ENCODE peak calls at places on chromosomes 1 and 21, in seven cellular contexts. L, P, K, T, X, E and S are unnamed samples.

GRCh38 chr21:30257773-30258172 is 25.0 kb downstream of the KRTAP24-1 start:
- DNase-seq in L (peak; percentile 13), P (no peak), K (no peak), T (no peak), X (no peak), E (no peak), S (peak; percentile 76)

GRCh38 chr1:38344705-38345104 is 298.1 kb upstream of the POU3F1 start:
- DNase-seq in L (no peak), P (no peak), K (no peak), T (no peak), X (no peak), E (no peak), S (no peak)

GRCh38 chr21:16125274-16125673 is 395.5 kb downstream of the USP25 start:
- DNase-seq in L (no peak), P (no peak), K (no peak), T (no peak), X (no peak), E (no peak), S (peak; percentile 4)

GRCh38 chr1:48205547-48205946 is 17.0 kb upstream of the SLC5A9 start:
- DNase-seq in L (no peak), P (no peak), K (no peak), T (no peak), X (no peak), E (no peak), S (no peak)

GRCh38 chr1:168824418-168824817 is 95.4 kb upstream of the DPT start:
- DNase-seq in L (no peak), P (no peak), K (no peak), T (no peak), X (no peak), E (no peak), S (no peak)

GRCh38 chr21:25790122-25790951 is 55.6 kb downstream of the GABPA start:
- DNase-seq in L (peak; percentile 28), P (peak; percentile 41), K (no peak), T (no peak), X (no peak), E (no peak), S (peak; percentile 56)

GRCh38 chr1:92168657-92169056 is 49.1 kb upstream of the C1orf146 start:
- DNase-seq in L (no peak), P (peak; percentile 74), K (no peak), T (no peak), X (no peak), E (no peak), S (no peak)

GRCh38 chr1:21284206-21285137 is 5.8 kb downstream of the ECE1 start:
- DNase-seq in L (no peak), P (no peak), K (no peak), T (no peak), X (no peak), E (no peak), S (no peak)

GRCh38 chr1:9573723-9574122 is 15.0 kb upstream of the TMEM201 start:
- DNase-seq in L (peak; percentile 55), P (peak; percentile 25), K (no peak), T (no peak), X (no peak), E (no peak), S (peak; percentile 48)

GRCh38 chr21:35953570-35953969 is 106.8 kb downstream of the SETD4 start:
- DNase-seq in L (no peak), P (no peak), K (no peak), T (no peak), X (no peak), E (no peak), S (peak; percentile 35)

GRCh38 chr1:67648582-67649326 is 36.2 kb upstream of the GADD45A start:
- DNase-seq in L (no peak), P (no peak), K (no peak), T (no peak), X (no peak), E (no peak), S (no peak)

GRCh38 chr1:67653304-67653703 is 31.7 kb upstream of the GADD45A start:
- DNase-seq in L (no peak), P (no peak), K (no peak), T (no peak), X (no peak), E (no peak), S (no peak)

GRCh38 chr1:67652800-67653199 is 32.2 kb upstream of the GADD45A start:
- DNase-seq in L (no peak), P (peak; percentile 91), K (no peak), T (no peak), X (no peak), E (no peak), S (peak; percentile 80)

GRCh38 chr1:67650061-67650460 is 34.9 kb upstream of the GADD45A start:
- DNase-seq in L (no peak), P (peak; percentile 61), K (no peak), T (no peak), X (no peak), E (no peak), S (no peak)

DNA sequence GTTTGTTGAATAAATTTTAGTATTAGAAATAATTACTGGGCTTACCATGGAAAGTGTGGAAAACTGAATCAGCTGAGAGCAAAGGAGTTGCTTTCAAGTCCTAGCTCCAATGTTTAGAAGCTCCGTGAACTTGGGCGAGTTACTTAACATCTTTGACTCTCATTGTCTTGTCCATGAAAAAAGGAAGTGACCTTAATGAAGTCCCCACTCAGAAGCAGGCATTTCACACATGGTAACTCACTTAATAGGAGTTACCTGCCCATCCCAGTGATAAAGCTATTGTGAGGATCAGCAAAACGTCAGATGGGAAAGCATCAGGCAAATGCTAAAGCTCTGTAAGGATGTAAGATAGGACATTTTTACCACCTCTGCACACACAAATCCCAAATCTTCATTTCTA is 34.0 kb upstream of the GADD45A start:
- DNase-seq in L (no peak), P (no peak), K (no peak), T (no peak), X (no peak), E (no peak), S (no peak)
- TF ChIP-seq CTCF in L (no peak), P (no peak), K (no peak), T (no peak), X (no peak), E (no peak), S (no peak)

GRCh38 chr21:39613029-39613934 is 542 bp downstream of the B3GALT5 start:
- DNase-seq in L (no peak), P (no peak), K (no peak), T (no peak), X (no peak), E (no peak), S (no peak)
- H3K4me3 ChIP-seq in L (no peak overlapping the region), P (no peak overlapping the region), K (no peak overlapping the region), T (no peak overlapping the region), X (no peak overlapping the region), E (no peak overlapping the region), S (no peak overlapping the region)

GRCh38 chr1:162456324-162456723 is 41.3 kb upstream of the UHMK1 start:
- DNase-seq in L (no peak), P (no peak), K (no peak), T (no peak), X (no peak), E (no peak), S (no peak)
- TF ChIP-seq CTCF in L (no peak), P (no peak), K (no peak), T (no peak), X (no peak), E (no peak), S (no peak)

DNA sequence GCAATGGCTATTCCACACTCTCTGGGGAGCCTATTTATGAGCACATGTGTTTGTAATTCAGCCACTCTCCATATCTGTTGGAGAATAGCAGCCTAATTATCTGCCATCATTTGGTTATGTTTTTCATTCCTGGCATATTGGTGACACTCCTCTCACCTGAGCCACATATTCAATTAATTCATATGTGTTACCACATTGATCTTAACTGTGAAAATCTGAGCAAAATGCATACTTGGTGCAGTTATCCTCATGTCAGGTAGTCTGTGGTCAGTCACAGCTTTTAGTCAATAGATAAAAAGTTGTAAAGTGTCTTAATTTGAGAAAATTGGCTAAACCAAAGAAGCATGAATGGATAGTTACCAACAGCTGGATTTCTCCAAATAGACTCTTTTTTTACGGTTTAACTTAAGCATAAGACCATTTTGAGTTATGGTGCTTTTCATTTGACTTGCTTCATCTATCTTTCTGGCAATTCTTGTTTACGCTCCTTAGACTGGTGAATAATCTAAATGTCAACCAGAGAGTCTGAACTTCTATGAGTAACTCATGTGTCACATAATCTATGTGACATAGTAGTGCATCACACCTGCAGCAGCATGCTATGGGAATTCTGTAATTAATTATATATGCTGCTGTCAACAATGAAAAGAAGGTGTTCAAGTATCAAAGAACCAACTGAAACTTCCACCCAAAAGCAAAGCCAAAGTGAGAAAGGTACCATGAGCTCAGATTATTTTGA is 187.7 kb upstream of the SGIP1 start:
- DNase-seq in L (no peak), P (no peak), K (no peak), T (no peak), X (no peak), E (no peak), S (no peak)
- H3K4me3 ChIP-seq in L (no peak overlapping the region), P (no peak overlapping the region), K (no peak overlapping the region), T (no peak overlapping the region), X (no peak overlapping the region), E (no peak overlapping the region), S (no peak overlapping the region)

GRCh38 chr1:156120318-156120717 is 5.8 kb downstream of the LMNA start:
- DNase-seq in L (no peak), P (no peak), K (no peak), T (no peak), X (no peak), E (no peak), S (no peak)
- TF ChIP-seq CTCF in L (no peak), P (no peak), K (no peak), T (no peak), X (no peak), E (no peak), S (no peak)